ENCODE peak calls at places on chromosomes 5 and 9, in six cellular contexts. N is lung, I is upper lobe of left lung, K is esophagus squamous epithelium, D is BE2C, Y is uterus. M is an unnamed sample.

GRCh38 chr5:132134384-132134783 is 60.8 kb downstream of the CSF2 start:
- DNase-seq in N (no peak), I (no peak), K (no peak), D (no peak), Y (no peak), M (no peak)

GRCh38 chr5:31827862-31828261 is 188.9 kb downstream of the PDZD2 start:
- DNase-seq in N (no peak), I (no peak), K (no peak), D (no peak), Y (no peak), M (no peak)

GRCh38 chr5:180001742-180002141 is 69.8 kb downstream of the RNF130 start:
- DNase-seq in N (no peak), I (no peak), K (no peak), D (no peak), Y (no peak), M (no peak)

GRCh38 chr5:173035904-173036707 is 20.0 kb upstream of the CREBRF start:
- DNase-seq in N (peak; percentile 51), I (no peak), K (no peak), D (no peak), Y (no peak), M (no peak)

GRCh38 chr9:137303893-137304382 is 1.9 kb upstream of the NRARP start:
- DNase-seq in N (no peak), I (peak; percentile 85), K (no peak), D (peak; percentile 11), Y (no peak), M (no peak)

GRCh38 chr9:127423934-127424668 is at the start of gene ZNF79:
- DNase-seq in N (peak; percentile 94), I (peak; percentile 98), K (peak; percentile 61), D (peak; percentile 96), Y (peak; percentile 90), M (peak; percentile 81)

GRCh38 chr9:113222482-113222841 is 1.1 kb downstream of the SLC31A1 start:
- DNase-seq in N (no peak), I (no peak), K (no peak), D (no peak), Y (no peak), M (no peak)

GRCh38 chr5:126851441-126852103 is 74.6 kb downstream of the LMNB1 start:
- DNase-seq in N (no peak), I (no peak), K (no peak), D (no peak), Y (no peak), M (peak; percentile 71)

GRCh38 chr5:77663081-77663863 is 24.8 kb upstream of the OTP start:
- DNase-seq in N (no peak), I (no peak), K (no peak), D (no peak), Y (no peak), M (no peak)

GRCh38 chr5:170513856-170514255 is 10.0 kb downstream of the KCNIP1 start:
- DNase-seq in N (no peak), I (no peak), K (no peak), D (no peak), Y (no peak), M (no peak)

GRCh38 chr5:94010814-94011213 is 269.4 kb upstream of the POU5F2 start:
- DNase-seq in N (no peak), I (no peak), K (no peak), D (no peak), Y (no peak), M (no peak)

GRCh38 chr9:134970719-134971118 is 53.0 kb upstream of the FCN1 start:
- DNase-seq in N (no peak), I (no peak), K (no peak), D (no peak), Y (no peak), M (no peak)

GRCh38 chr5:136295914-136296313 is 69.4 kb downstream of the TRPC7 start:
- DNase-seq in N (no peak), I (no peak), K (no peak), D (no peak), Y (no peak), M (no peak)

GRCh38 chr5:108924457-108924961 is 176.8 kb downstream of the FER start:
- DNase-seq in N (no peak), I (no peak), K (no peak), D (no peak), Y (no peak), M (no peak)
- TF ChIP-seq CTCF in N (no peak), I (no peak), K (no peak), D (peak; percentile 43), Y (no peak), M (no peak)

GRCh38 chr5:111748304-111748763 is 8.7 kb downstream of the NREP start:
- DNase-seq in N (no peak), I (no peak), K (no peak), D (peak; percentile 38), Y (no peak), M (no peak)
- H3K4me1 ChIP-seq in N (peaks cover 1% of the 10 kb centered on the region), I (peaks cover 2% of the 10 kb centered on the region), K (peaks cover 31% of the 10 kb centered on the region), D (peaks cover 7% of the 10 kb centered on the region), Y (no peaks in the 10 kb centered on the region), M (no peaks in the 10 kb centered on the region)

DNA sequence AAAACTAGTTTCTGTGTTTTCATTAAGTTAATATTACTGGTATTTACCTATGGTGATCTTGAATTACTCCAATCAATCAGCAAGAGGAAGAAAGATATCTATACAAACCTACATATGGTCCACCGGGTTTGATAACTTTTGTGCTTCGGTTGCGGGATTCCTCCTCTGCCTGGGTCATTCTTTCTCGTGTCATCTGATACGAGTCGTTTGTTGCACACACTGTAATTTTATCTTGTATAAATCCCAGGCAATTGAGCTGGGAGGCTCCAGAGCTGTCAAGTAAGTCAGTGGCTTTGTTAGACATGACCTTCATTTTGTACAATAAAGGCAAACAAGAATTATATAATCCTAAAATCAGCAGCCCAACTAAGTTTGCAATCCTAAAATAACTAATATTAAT is 48.0 kb downstream of the ELL2 start:
- DNase-seq in N (no peak), I (no peak), K (no peak), D (no peak), Y (no peak), M (no peak)
- H3K36me3 ChIP-seq in N (peaks cover 5% of the 10 kb centered on the region), I (no peaks in the 10 kb centered on the region), K (no peaks in the 10 kb centered on the region), D (no peaks in the 10 kb centered on the region), Y (no peaks in the 10 kb centered on the region), M (no peaks in the 10 kb centered on the region)

DNA sequence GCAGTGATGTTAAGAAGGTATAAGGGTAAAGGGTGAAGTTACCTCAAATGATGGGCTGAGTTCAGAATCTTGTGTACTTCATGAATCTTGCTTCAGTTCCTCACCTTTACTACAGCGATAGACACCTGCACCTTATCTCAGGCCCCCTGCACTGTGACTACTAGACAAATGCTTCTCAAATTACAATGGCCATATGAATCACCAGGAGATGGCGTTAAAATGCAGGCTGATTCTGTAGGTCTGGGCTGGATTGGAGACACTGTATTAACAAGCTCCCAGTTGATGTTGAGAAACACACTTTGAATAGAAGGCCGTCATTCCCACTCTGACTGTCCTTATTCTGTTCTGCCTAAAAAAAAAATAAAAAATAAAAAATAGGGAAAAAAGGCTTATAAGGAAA is 29.8 kb downstream of the TARS1 start:
- DNase-seq in N (no peak), I (no peak), K (no peak), D (peak; percentile 23), Y (no peak), M (no peak)
- TF ChIP-seq CTCF in N (no peak), I (no peak), K (no peak), D (peak; percentile 48), Y (no peak), M (no peak)

GRCh38 chr5:150619359-150620230 is 20.9 kb upstream of the SYNPO start:
- DNase-seq in N (peak; percentile 64), I (peak; percentile 81), K (no peak), D (no peak), Y (peak; percentile 74), M (no peak)
- H3K4me1 ChIP-seq in N (peaks cover 42% of the 10 kb centered on the region), I (peaks cover 53% of the 10 kb centered on the region), K (peaks cover 76% of the 10 kb centered on the region), D (peaks cover 60% of the 10 kb centered on the region), Y (peaks cover 36% of the 10 kb centered on the region), M (no peaks in the 10 kb centered on the region)

GRCh38 chr5:87404359-87404758 is 8.4 kb downstream of the CCNH start:
- DNase-seq in N (no peak), I (no peak), K (no peak), D (no peak), Y (no peak), M (no peak)

GRCh38 chr5:87403899-87404298 is 8.8 kb downstream of the CCNH start:
- DNase-seq in N (no peak), I (no peak), K (no peak), D (no peak), Y (no peak), M (no peak)

GRCh38 chr5:87405472-87406155 is 7.1 kb downstream of the CCNH start:
- DNase-seq in N (no peak), I (no peak), K (no peak), D (no peak), Y (no peak), M (no peak)

GRCh38 chr5:87401626-87402025 is 11.1 kb downstream of the CCNH start:
- DNase-seq in N (no peak), I (no peak), K (no peak), D (no peak), Y (no peak), M (no peak)

GRCh38 chr5:87403409-87403808 is 9.3 kb downstream of the CCNH start:
- DNase-seq in N (no peak), I (no peak), K (no peak), D (no peak), Y (no peak), M (no peak)
- H3K36me3 ChIP-seq in N (peaks cover 19% of the 10 kb centered on the region), I (peaks cover 16% of the 10 kb centered on the region), K (no peaks in the 10 kb centered on the region), D (peaks cover 85% of the 10 kb centered on the region), Y (no peaks in the 10 kb centered on the region), M (peaks cover 43% of the 10 kb centered on the region)

GRCh38 chr5:123036391-123037103 is at the start of gene PPIC:
- DNase-seq in N (peak; percentile 85), I (peak; percentile 97), K (no peak), D (peak; percentile 68), Y (peak; percentile 75), M (no peak)

GRCh38 chr5:123033157-123033671 is 3.3 kb downstream of the PPIC start:
- DNase-seq in N (no peak), I (no peak), K (no peak), D (no peak), Y (no peak), M (no peak)

GRCh38 chr5:123035950-123036390 is 555 bp downstream of the PPIC start:
- DNase-seq in N (peak; percentile 68), I (peak; percentile 88), K (no peak), D (peak; percentile 25), Y (peak; percentile 51), M (no peak)

GRCh38 chr5:123037104-123037418 is 536 bp upstream of the PPIC start:
- DNase-seq in N (no peak), I (no peak), K (no peak), D (no peak), Y (no peak), M (no peak)

GRCh38 chr5:123035320-123035949 is 1.1 kb downstream of the PPIC start:
- DNase-seq in N (peak; percentile 61), I (no peak), K (no peak), D (no peak), Y (peak; percentile 44), M (no peak)
- TF ChIP-seq CTCF in N (no peak), I (no peak), K (peak; percentile 5), D (no peak), Y (no peak), M (no peak)